ENCODE peak calls at places on chromosomes 4 and X, in nine cellular contexts. Y, S, Z, T, W, P, E, M and G are unnamed samples.

GRCh38 chr4:185096032-185096653 is 46.9 kb upstream of the SLC25A4 start:
- DNase-seq in Z (peak), M (peak), S (peak), P (no peak), W (peak), E (no peak), T (peak), Y (no peak), G (no peak)

GRCh38 chrX:51361251-51361650 is 28.6 kb downstream of the NUDT10 start:
- DNase-seq in W (no peak), M (no peak), P (no peak), E (no peak), T (no peak), Y (no peak), Z (no peak), S (no peak), G (no peak)

GRCh38 chr4:1082215-1083182 is 30.9 kb downstream of the RNF212 start:
- DNase-seq in E (no peak), Y (no peak), S (peak), T (no peak), Z (peak), W (peak), P (no peak), M (peak), G (no peak)

GRCh38 chr4:54687887-54688841 is 30.4 kb downstream of the KIT start:
- DNase-seq in Z (no peak), P (no peak), S (no peak), T (no peak), E (peak), M (no peak), W (no peak), Y (no peak), G (no peak)

GRCh38 chr4:38275331-38275821 is 315.2 kb downstream of the PTTG2 start:
- DNase-seq in Z (peak), M (no peak), T (no peak), Y (no peak), E (no peak), P (no peak), S (no peak), W (no peak), G (no peak)

GRCh38 chr4:78720994-78721677 is 55.0 kb upstream of the BMP2K start:
- DNase-seq in Y (no peak), T (no peak), Z (no peak), M (no peak), E (no peak), S (no peak), W (no peak), P (no peak), G (no peak)

GRCh38 chrX:154840856-154841255 is 6.4 kb upstream of the SMIM9 start:
- DNase-seq in P (no peak), Z (peak), E (no peak), M (peak), Y (no peak), S (peak), W (peak), T (no peak), G (no peak)

GRCh38 chr4:42344260-42344659 is 53.0 kb upstream of the SHISA3 start:
- DNase-seq in Z (no peak), Y (no peak), W (no peak), S (no peak), P (no peak), E (no peak), T (no peak), M (no peak), G (no peak)

GRCh38 chrX:75061701-75062100 is 94.4 kb downstream of the ABCB7 start:
- DNase-seq in W (peak), E (no peak), Z (peak), S (no peak), P (no peak), Y (no peak), T (no peak), M (no peak), G (no peak)

GRCh38 chr4:164748375-164748774 is 5.6 kb upstream of the SMIM31 start:
- DNase-seq in Z (peak), T (no peak), W (peak), P (no peak), Y (no peak), S (peak), M (no peak), E (no peak), G (no peak)

GRCh38 chr4:172850838-172851237 is 317.8 kb upstream of the GALNT7 start:
- DNase-seq in W (peak), M (no peak), T (no peak), Y (no peak), P (no peak), S (peak), E (no peak), Z (peak), G (no peak)

GRCh38 chrX:132769609-132770008 is 188.8 kb downstream of the HS6ST2 start:
- DNase-seq in S (no peak), P (no peak), T (no peak), M (no peak), E (no peak), Z (no peak), W (no peak), Y (no peak), G (no peak)

GRCh38 chrX:34918856-34919255 is 23.7 kb upstream of the FAM47B start:
- DNase-seq in Z (peak), T (peak), W (peak), S (peak), M (peak), Y (no peak), P (no peak), E (peak), G (no peak)

GRCh38 chr4:78584863-78585576 is 33.5 kb downstream of the ANXA3 start:
- DNase-seq in W (peak), T (no peak), E (no peak), Y (no peak), Z (peak), S (no peak), M (no peak), P (no peak), G (no peak)

GRCh38 chr4:47856713-47857112 is 18.8 kb upstream of the CORIN start:
- DNase-seq in W (peak), S (no peak), T (no peak), P (no peak), Z (no peak), M (no peak), E (no peak), Y (no peak), G (no peak)

GRCh38 chr4:123017636-123018390 is 95.4 kb upstream of the NUDT6 start:
- DNase-seq in M (no peak), S (peak), E (no peak), W (peak), P (no peak), Z (peak), Y (no peak), T (no peak), G (no peak)

GRCh38 chr4:37816006-37816405 is 10.5 kb upstream of the PGM2 start:
- DNase-seq in S (no peak), M (no peak), E (no peak), Y (no peak), Z (no peak), P (no peak), T (no peak), W (no peak), G (no peak)

GRCh38 chr4:65193985-65194384 is 476.3 kb downstream of the EPHA5 start:
- DNase-seq in Z (no peak), W (no peak), M (no peak), P (no peak), S (no peak), T (no peak), E (no peak), Y (no peak), G (no peak)

GRCh38 chr4:169283114-169283509 is 12.4 kb upstream of the SH3RF1 start:
- DNase-seq in E (peak), Z (peak), W (peak), M (no peak), P (no peak), T (no peak), S (peak), Y (no peak), G (no peak)

GRCh38 chr4:57122959-57123358 is 12.8 kb upstream of the IGFBP7 start:
- DNase-seq in S (no peak), P (no peak), M (no peak), Y (no peak), Z (no peak), W (no peak), T (no peak), E (no peak), G (no peak)

GRCh38 chr4:38723114-38723513 is 59.1 kb downstream of the KLF3 start:
- DNase-seq in Z (no peak), W (no peak), Y (no peak), P (no peak), M (no peak), S (no peak), E (no peak), T (no peak), G (no peak)

GRCh38 chr4:99861120-99861905 is 32.9 kb downstream of the LAMTOR3 start:
- DNase-seq in P (no peak), Y (no peak), W (no peak), E (no peak), M (peak), S (no peak), Z (no peak), T (no peak), G (no peak)

GRCh38 chr4:157713342-157713741 is 459.5 kb downstream of the GASK1B start:
- DNase-seq in W (no peak), Y (no peak), M (no peak), T (no peak), S (no peak), Z (peak), E (no peak), P (no peak), G (no peak)

GRCh38 chr4:111854494-111855087 is 290.7 kb upstream of the FAM241A start:
- DNase-seq in Y (no peak), E (peak), S (peak), T (peak), Z (peak), M (peak), W (peak), P (no peak), G (peak)

GRCh38 chr4:12875640-12876243 is 608.4 kb downstream of the RAB28 start:
- DNase-seq in M (no peak), S (no peak), E (no peak), Y (no peak), Z (no peak), P (no peak), T (no peak), W (no peak), G (no peak)

GRCh38 chrX:17584248-17584681 is 153.0 kb upstream of the SCML1 start:
- DNase-seq in M (no peak), E (no peak), S (no peak), Z (peak), Y (no peak), W (peak), P (no peak), T (no peak), G (no peak)

GRCh38 chrX:7996414-7996813 is 69.2 kb upstream of the PNPLA4 start:
- DNase-seq in M (peak), S (peak), E (no peak), P (no peak), Y (peak), W (peak), Z (peak), T (peak), G (no peak)

GRCh38 chr4:1504786-1505500 is 98.7 kb upstream of the NKX1-1 start:
- DNase-seq in W (no peak), M (no peak), E (no peak), Z (no peak), Y (no peak), S (no peak), T (no peak), P (peak), G (no peak)

GRCh38 chr4:103499094-103499493 is 220.7 kb downstream of the TACR3 start:
- DNase-seq in M (no peak), W (peak), E (no peak), P (no peak), S (no peak), Y (no peak), T (no peak), Z (no peak), G (no peak)

GRCh38 chr4:155042014-155042413 is 166.4 kb upstream of the NPY2R start:
- DNase-seq in T (no peak), W (peak), P (no peak), E (no peak), Z (no peak), Y (no peak), S (no peak), M (no peak), G (no peak)

GRCh38 chr4:6258741-6259140 is 10.9 kb upstream of the WFS1 start:
- DNase-seq in W (no peak), M (no peak), E (no peak), P (no peak), S (no peak), Z (no peak), T (no peak), Y (no peak), G (no peak)

GRCh38 chr4:78544681-78545080 is 6.9 kb upstream of the ANXA3 start:
- DNase-seq in E (no peak), W (no peak), T (no peak), Z (no peak), Y (no peak), P (no peak), M (no peak), S (no peak), G (no peak)

GRCh38 chr4:101651778-101652177 is 138.8 kb upstream of the BANK1 start:
- DNase-seq in E (no peak), S (no peak), Y (no peak), M (no peak), P (no peak), Z (peak), W (no peak), T (no peak), G (no peak)

GRCh38 chr4:120694973-120695372 is 227.6 kb downstream of the PRDM5 start:
- DNase-seq in W (peak), E (no peak), Y (no peak), M (no peak), P (no peak), Z (peak), S (peak), T (no peak), G (no peak)

GRCh38 chrX:136639506-136640176 is 8.3 kb upstream of the CD40LG start:
- DNase-seq in M (no peak), Y (no peak), W (peak), Z (peak), E (no peak), P (no peak), T (no peak), S (no peak), G (no peak)

GRCh38 chrX:124426824-124427223 is 80.5 kb downstream of the SH2D1A start:
- DNase-seq in T (no peak), M (no peak), Z (no peak), W (no peak), Y (no peak), E (no peak), S (no peak), P (no peak), G (no peak)

GRCh38 chr4:105162123-105162796 is 15.6 kb downstream of the TET2 start:
- DNase-seq in S (no peak), W (no peak), Z (peak), P (no peak), Y (no peak), E (no peak), T (no peak), M (no peak), G (no peak)

GRCh38 chrX:9707306-9708015 is 58.2 kb downstream of the GPR143 start:
- DNase-seq in T (no peak), S (peak), M (no peak), W (no peak), E (no peak), Y (no peak), P (no peak), Z (no peak), G (no peak)

GRCh38 chr4:65656008-65656407 is 14.3 kb downstream of the EPHA5 start:
- DNase-seq in E (no peak), T (no peak), Z (no peak), Y (no peak), W (no peak), P (no peak), S (no peak), M (no peak), G (no peak)

GRCh38 chr4:84582988-84583870 is at the start of gene CDS1:
- DNase-seq in M (no peak), P (peak), Y (no peak), W (no peak), Z (peak), E (peak), S (peak), T (peak), G (peak)